ENCODE peak calls at places on chromosome 16, in nine cellular contexts. H is CD8-positive, alpha-beta memory T cell; T is transverse colon; R is ascending aorta; Z is fibroblast of lung; W is stomach; V is mesenchymal stem cell; C is prostate gland; X is GM23248. U is an unnamed sample.
A peak's percentile ranks its signal among the peaks of the same experiment; 100 is the strongest.

GRCh38 chr16:75621170-75621477 is 2.0 kb downstream of the ADAT1 start:
- DNase-seq in H (no peak), T (no peak), R (no peak), Z (peak; percentile 60), W (no peak), V (peak; percentile 63), C (no peak), X (peak; percentile 72), U (no peak)

GRCh38 chr16:50024207-50024606 is 818 bp upstream of the CNEP1R1 start:
- DNase-seq in H (no peak), T (no peak), R (no peak), Z (no peak), W (no peak), V (no peak), C (peak; percentile 7), X (no peak), U (peak; percentile 18)

GRCh38 chr16:2042171-2042570 is 5.5 kb downstream of the NTHL1 start:
- DNase-seq in H (no peak), T (no peak), R (no peak), Z (no peak), W (peak; percentile 82), V (no peak), C (no peak), X (no peak), U (no peak)

GRCh38 chr16:87132361-87133014 is 184.7 kb downstream of the C16orf95 start:
- DNase-seq in H (no peak), T (no peak), R (no peak), Z (peak; percentile 47), W (no peak), V (peak; percentile 23), C (no peak), X (peak; percentile 81), U (no peak)

GRCh38 chr16:53789159-53789558 is 85.2 kb downstream of the FTO start:
- DNase-seq in H (no peak), T (no peak), R (no peak), Z (peak; percentile 75), W (no peak), V (peak; percentile 71), C (no peak), X (peak; percentile 93), U (no peak)

GRCh38 chr16:87528690-87529579 is 36.1 kb upstream of the ZCCHC14 start:
- DNase-seq in H (no peak), T (no peak), R (no peak), Z (no peak), W (no peak), V (no peak), C (no peak), X (no peak), U (no peak)

GRCh38 chr16:84047206-84047605 is 4.6 kb upstream of the SLC38A8 start:
- DNase-seq in H (no peak), T (no peak), R (no peak), Z (no peak), W (no peak), V (no peak), C (no peak), X (no peak), U (no peak)

GRCh38 chr16:57946181-57946801 is 24.6 kb downstream of the CNGB1 start:
- DNase-seq in H (no peak), T (no peak), R (no peak), Z (no peak), W (no peak), V (no peak), C (no peak), X (no peak), U (no peak)

GRCh38 chr16:71854369-71854948 is 8.7 kb downstream of the ATXN1L start:
- DNase-seq in H (no peak), T (no peak), R (no peak), Z (no peak), W (no peak), V (no peak), C (no peak), X (no peak), U (no peak)

GRCh38 chr16:67632415-67633172 is 12.3 kb upstream of the CARMIL2 start:
- DNase-seq in H (no peak), T (no peak), R (no peak), Z (peak; percentile 82), W (no peak), V (peak; percentile 10), C (no peak), X (no peak), U (no peak)
- H3K36me3 ChIP-seq in H (peaks cover 41% of the 10 kb centered on the region), T (peaks cover 48% of the 10 kb centered on the region), R (peaks cover 81% of the 10 kb centered on the region), Z (peaks cover 9% of the 10 kb centered on the region), W (peaks cover 100% of the 10 kb centered on the region), V (peaks cover 58% of the 10 kb centered on the region), C (no peaks in the 10 kb centered on the region), X (peaks cover 9% of the 10 kb centered on the region), U (no peaks in the 10 kb centered on the region)

GRCh38 chr16:82260212-82260795 is 90.3 kb upstream of the MPHOSPH6 start:
- DNase-seq in H (no peak), T (no peak), R (no peak), Z (no peak), W (no peak), V (no peak), C (no peak), X (no peak), U (no peak)
- H3K27me3 ChIP-seq in H (no peaks in the 10 kb centered on the region), T (peaks cover 8% of the 10 kb centered on the region), R (no peaks in the 10 kb centered on the region), Z (peaks cover 5% of the 10 kb centered on the region), W (no peaks in the 10 kb centered on the region), V (peaks cover 25% of the 10 kb centered on the region), C (no peaks in the 10 kb centered on the region), X (peaks cover 53% of the 10 kb centered on the region), U (no peaks in the 10 kb centered on the region)

GRCh38 chr16:85681255-85681654 is 7.5 kb downstream of the GINS2 start:
- DNase-seq in H (no peak), T (peak; percentile 61), R (no peak), Z (no peak), W (no peak), V (no peak), C (no peak), X (no peak), U (no peak)

GRCh38 chr16:85682516-85682915 is 6.2 kb downstream of the GINS2 start:
- DNase-seq in H (no peak), T (no peak), R (no peak), Z (no peak), W (no peak), V (no peak), C (no peak), X (no peak), U (no peak)

GRCh38 chr16:85678821-85679220 is 9.9 kb downstream of the GINS2 start:
- DNase-seq in H (no peak), T (peak; percentile 70), R (no peak), Z (no peak), W (no peak), V (no peak), C (no peak), X (no peak), U (no peak)

GRCh38 chr16:85679870-85680269 is 8.9 kb downstream of the GINS2 start:
- DNase-seq in H (no peak), T (no peak), R (no peak), Z (no peak), W (no peak), V (no peak), C (no peak), X (no peak), U (no peak)

DNA sequence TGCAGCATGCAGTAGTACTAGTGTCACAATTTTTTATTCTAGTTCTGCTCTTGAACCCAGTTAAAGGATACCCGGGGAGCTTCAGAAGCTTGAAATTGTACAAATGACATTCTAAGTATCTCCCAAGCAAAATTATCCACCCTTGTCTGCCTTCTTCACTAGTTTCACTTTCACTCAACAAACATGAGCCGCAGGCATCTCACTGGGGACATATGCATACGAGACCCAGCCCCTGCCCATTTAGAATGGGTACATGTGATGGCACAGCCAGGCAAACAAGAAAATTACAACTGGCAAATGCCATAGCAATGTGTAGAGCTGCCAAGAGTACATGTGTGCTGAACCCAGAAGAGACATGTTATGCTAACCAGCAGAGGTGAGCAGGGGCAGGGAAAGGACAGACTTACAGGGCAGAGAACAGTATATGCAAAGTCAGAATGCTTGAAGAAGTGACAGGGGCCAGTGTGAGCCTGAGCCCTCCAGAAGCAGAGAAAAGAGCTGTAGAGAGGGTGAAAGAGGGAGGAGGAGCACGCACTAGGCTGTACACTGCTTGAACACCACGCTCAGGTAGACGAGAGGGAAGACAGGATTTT is 8.3 kb downstream of the GINS2 start:
- DNase-seq in H (no peak), T (no peak), R (no peak), Z (no peak), W (no peak), V (no peak), C (no peak), X (no peak), U (no peak)
- H3K36me3 ChIP-seq in H (peaks cover 2% of the 10 kb centered on the region), T (no peaks in the 10 kb centered on the region), R (peaks cover 7% of the 10 kb centered on the region), Z (peaks cover 6% of the 10 kb centered on the region), W (peaks cover 38% of the 10 kb centered on the region), V (peaks cover 31% of the 10 kb centered on the region), C (no peaks in the 10 kb centered on the region), X (peaks cover 13% of the 10 kb centered on the region), U (no peaks in the 10 kb centered on the region)

GRCh38 chr16:54932737-54933254 is 2.1 kb downstream of the IRX5 start:
- DNase-seq in H (no peak), T (no peak), R (no peak), Z (no peak), W (no peak), V (no peak), C (no peak), X (peak; percentile 59), U (no peak)

GRCh38 chr16:54931041-54931756 is 534 bp downstream of the IRX5 start:
- DNase-seq in H (no peak), T (no peak), R (no peak), Z (no peak), W (no peak), V (peak; percentile 37), C (no peak), X (peak; percentile 84), U (no peak)

GRCh38 chr16:54933281-54934150 is 2.9 kb downstream of the IRX5 start:
- DNase-seq in H (no peak), T (no peak), R (no peak), Z (no peak), W (no peak), V (no peak), C (no peak), X (peak; percentile 52), U (no peak)

GRCh38 chr16:54930034-54930938 is at the start of gene IRX5:
- DNase-seq in H (peak; percentile 19), T (peak; percentile 65), R (peak; percentile 57), Z (peak; percentile 67), W (peak; percentile 92), V (peak; percentile 94), C (peak; percentile 96), X (peak; percentile 98), U (peak; percentile 79)

GRCh38 chr16:54931757-54932660 is 1.3 kb downstream of the IRX5 start:
- DNase-seq in H (no peak), T (no peak), R (no peak), Z (no peak), W (no peak), V (no peak), C (no peak), X (peak; percentile 71), U (no peak)
- H3K27me3 ChIP-seq in H (peaks cover 45% of the 10 kb centered on the region), T (peaks cover 96% of the 10 kb centered on the region), R (no peaks in the 10 kb centered on the region), Z (peaks cover 54% of the 10 kb centered on the region), W (peaks cover 100% of the 10 kb centered on the region), V (peaks cover 3% of the 10 kb centered on the region), C (no peaks in the 10 kb centered on the region), X (no peaks in the 10 kb centered on the region), U (peaks cover 63% of the 10 kb centered on the region)

U was measured in uterus.